ENCODE peak calls at places on chromosomes 5 and 9, in four cellular contexts. N is WTC11; B is AG04449; F is CD8-positive, alpha-beta T cell. V is an unnamed sample.

GRCh38 chr5:20606006-20606405 is 618.0 kb upstream of the CDH18 start:
- DNase-seq in F (no peak), B (no peak), N (no peak), V (no peak)

GRCh38 chr5:95130951-95131350 is 153.9 kb downstream of the MCTP1 start:
- DNase-seq in N (no peak), F (no peak), B (no peak), V (no peak)

GRCh38 chr5:134793111-134793510 is 34.5 kb downstream of the DDX46 start:
- DNase-seq in B (no peak), F (no peak), N (no peak), V (no peak)

GRCh38 chr5:23506329-23507236 is 826 bp upstream of the PRDM9 start:
- DNase-seq in F (no peak), B (no peak), N (peak; percentile 51), V (peak; percentile 37)

GRCh38 chr5:155759252-155759651 is 567.7 kb upstream of the SGCD start:
- DNase-seq in B (no peak), F (no peak), N (no peak), V (no peak)

GRCh38 chr5:98483301-98483700 is 290.2 kb upstream of the RGMB start:
- DNase-seq in N (no peak), F (no peak), B (peak; percentile 82), V (no peak)

GRCh38 chr9:98860871-98861293 is 53.4 kb downstream of the GALNT12 start:
- DNase-seq in N (no peak), B (peak; percentile 73), F (no peak), V (no peak)

GRCh38 chr9:38682713-38683112 is 37.2 kb downstream of the FAM240B start:
- DNase-seq in F (no peak), N (no peak), B (peak; percentile 23), V (no peak)

GRCh38 chr9:73080110-73080683 is 71.5 kb upstream of the ANXA1 start:
- DNase-seq in F (no peak), B (no peak), N (peak; percentile 27), V (no peak)

GRCh38 chr9:130450344-130451003 is 5.7 kb downstream of the ASS1 start:
- DNase-seq in F (no peak), N (no peak), B (no peak), V (peak; percentile 14)
- TF ChIP-seq CTCF in F (no peak), N (no peak), B (no peak), V (no peak)

DNA sequence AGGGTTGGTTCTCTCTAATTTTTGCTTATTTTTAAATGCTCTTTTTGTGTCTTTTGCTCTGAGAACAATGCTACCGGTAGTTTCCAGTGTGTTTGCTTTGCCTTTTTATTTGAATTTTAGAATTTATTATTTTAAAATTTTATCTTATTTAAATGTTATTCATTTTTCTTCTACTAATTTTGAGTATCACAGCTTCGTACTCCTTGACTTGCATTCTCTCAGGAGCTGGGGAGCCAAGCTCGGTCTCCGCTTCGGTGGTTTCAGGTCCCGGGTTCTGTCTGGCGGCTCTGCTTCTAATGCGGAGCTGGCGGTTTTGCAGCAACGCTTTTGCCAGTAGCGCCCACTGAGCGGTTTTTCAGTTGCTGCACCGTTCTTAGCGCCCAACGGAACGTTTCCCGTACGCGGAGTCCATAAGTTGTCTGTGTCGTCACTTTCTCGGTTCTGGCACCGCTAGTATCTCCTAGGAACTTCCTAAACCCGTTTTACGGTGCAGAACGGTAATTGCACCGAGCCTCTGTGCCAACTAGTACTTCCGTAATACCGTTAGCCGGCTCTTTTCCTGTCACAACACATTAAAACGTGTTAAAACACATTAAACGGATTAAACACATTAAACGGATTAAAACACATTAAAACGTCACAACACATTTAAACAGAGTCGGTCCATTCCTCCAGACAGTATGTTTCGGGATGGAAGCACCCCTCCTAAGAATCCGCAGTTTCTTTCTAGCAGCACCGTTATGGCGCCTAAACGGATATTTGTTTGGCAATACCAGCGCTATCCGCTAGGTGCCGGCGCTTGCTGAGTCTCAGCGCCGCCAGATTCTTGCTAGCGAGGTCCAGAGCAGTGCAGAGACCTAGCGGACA is 45.6 kb downstream of the ANXA2R start:
- DNase-seq in F (peak; percentile 90), N (peak; percentile 90), B (no peak), V (peak; percentile 89)
- TF ChIP-seq CTCF in F (peak; percentile 93), N (peak; percentile 83), B (peak; percentile 83), V (peak; percentile 98)

GRCh38 chr9:125361837-125362531 is 100.4 kb downstream of the GAPVD1 start:
- DNase-seq in N (peak; percentile 39), F (no peak), B (no peak), V (peak; percentile 33)
- TF ChIP-seq CTCF in N (no peak), F (no peak), B (peak; percentile 16), V (no peak)

DNA sequence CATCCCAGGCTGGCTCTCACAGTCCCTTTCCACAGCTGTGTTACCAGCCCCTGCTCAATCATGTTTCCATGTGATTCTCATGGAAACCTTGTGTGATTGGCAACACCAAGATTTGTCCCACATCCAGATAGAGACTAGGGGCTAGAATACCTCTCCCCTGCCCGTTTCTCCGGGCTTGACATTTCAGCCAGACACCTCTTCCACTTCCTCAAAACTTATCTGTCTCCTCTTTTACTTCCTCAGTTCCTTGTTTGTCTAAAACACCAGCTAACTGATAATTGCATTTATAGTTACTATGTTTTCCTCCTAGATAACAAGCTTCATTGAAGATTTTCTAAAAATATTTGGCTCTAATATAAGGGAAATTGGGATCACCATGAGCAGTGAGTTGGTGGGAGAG is 16.7 kb upstream of the KCNMB1 start:
- DNase-seq in F (no peak), B (no peak), N (no peak), V (no peak)
- TF ChIP-seq CTCF in F (no peak), B (no peak), N (no peak), V (no peak)

GRCh38 chr5:4563400-4563799 is 576.7 kb upstream of the ADAMTS16 start:
- DNase-seq in B (no peak), F (no peak), N (peak; percentile 66), V (peak; percentile 57)
- TF ChIP-seq CTCF in B (peak; percentile 27), F (no peak), N (peak; percentile 62), V (peak; percentile 55)

GRCh38 chr5:16457451-16457850 is 8.1 kb downstream of the ZNF622 start:
- DNase-seq in F (no peak), N (no peak), B (no peak), V (no peak)
- TF ChIP-seq CTCF in F (no peak), N (no peak), B (no peak), V (no peak)

GRCh38 chr5:75051217-75051751 is 1.1 kb downstream of the GCNT4 start:
- DNase-seq in N (no peak), B (no peak), F (peak; percentile 49), V (no peak)

GRCh38 chr5:75048457-75048953 is 3.9 kb downstream of the GCNT4 start:
- DNase-seq in B (no peak), F (no peak), N (no peak), V (no peak)

GRCh38 chr5:75047356-75047755 is 5.0 kb downstream of the GCNT4 start:
- DNase-seq in N (no peak), F (no peak), B (no peak), V (no peak)

GRCh38 chr5:75050415-75050814 is 1.9 kb downstream of the GCNT4 start:
- DNase-seq in F (peak; percentile 23), B (no peak), N (peak; percentile 69), V (peak; percentile 62)

GRCh38 chr5:75049581-75050274 is 2.6 kb downstream of the GCNT4 start:
- DNase-seq in B (no peak), N (peak; percentile 75), F (peak; percentile 70), V (peak; percentile 59)
- TF ChIP-seq CTCF in B (peak; percentile 78), N (peak; percentile 74), F (peak; percentile 84), V (peak; percentile 64)

DNA sequence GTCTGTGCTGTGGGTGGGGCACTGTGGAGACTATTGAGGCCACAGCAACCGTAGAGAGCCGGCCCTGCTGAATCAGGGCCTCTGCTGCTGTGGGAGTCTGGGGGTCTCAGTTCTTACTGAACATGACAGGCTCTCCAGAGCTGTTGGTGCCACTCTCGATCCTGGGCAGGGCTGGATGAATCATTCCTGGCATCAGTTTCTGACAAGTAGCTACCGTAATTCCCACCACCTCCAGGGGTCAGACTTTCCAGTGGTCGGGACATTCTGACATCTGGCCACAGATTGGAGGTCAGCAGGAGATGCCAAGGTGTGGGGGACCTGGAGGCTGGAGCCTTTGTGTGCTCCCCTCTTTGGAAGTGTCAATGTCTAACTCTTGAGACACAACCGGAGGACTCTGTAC is 188.4 kb downstream of the IRX2 start:
- DNase-seq in F (no peak), N (peak; percentile 25), B (no peak), V (no peak)
- TF ChIP-seq CTCF in F (no peak), N (no peak), B (no peak), V (no peak)

DNA sequence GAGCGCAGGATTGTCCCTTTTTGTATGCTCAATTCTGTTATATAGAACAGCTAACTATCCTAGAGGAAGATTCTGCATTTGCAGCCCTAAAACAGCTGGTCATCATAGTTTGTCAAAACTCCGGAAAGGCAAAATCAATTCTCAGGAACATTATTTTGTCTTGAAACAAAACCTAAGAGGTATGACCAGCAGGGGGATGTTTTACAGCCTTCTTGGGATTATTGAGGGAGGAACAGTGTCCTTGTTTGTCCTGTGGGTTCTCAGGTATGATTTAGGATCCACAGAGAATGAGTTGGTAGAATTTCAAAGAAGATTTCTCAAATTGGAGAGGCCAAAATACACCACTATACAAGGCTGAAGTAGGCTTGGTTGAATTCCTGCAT is 136.4 kb downstream of the ZSWIM6 start:
- DNase-seq in N (no peak), B (no peak), F (no peak), V (no peak)
- TF ChIP-seq CTCF in N (no peak), B (no peak), F (no peak), V (no peak)

V was measured in glutamatergic neuron.